ENCODE peak calls at places on chromosomes 2 and 18, in ten cellular contexts. One of them, this sample, is unnamed.

GRCh38 chr2:36798724-36799123 is 102.2 kb downstream of the VIT start:
- DNase-seq in HCT116: no peak
- DNase-seq in right lobe of liver: no peak
- DNase-seq in Peyer's patch: no peak
- DNase-seq in ovary: no peak
- DNase-seq in NB4: no peak
- DNase-seq in transverse colon: no peak
- DNase-seq in heart left ventricle: no peak
- DNase-seq in A549: no peak
- DNase-seq in breast epithelium: no peak
- DNase-seq in this sample: no peak

GRCh38 chr2:181574321-181574720 is 82.6 kb downstream of the CERKL start:
- DNase-seq in Peyer's patch: no peak
- DNase-seq in A549: no peak
- DNase-seq in transverse colon: no peak
- DNase-seq in right lobe of liver: no peak
- DNase-seq in HCT116: no peak
- DNase-seq in heart left ventricle: no peak
- DNase-seq in NB4: no peak
- DNase-seq in ovary: no peak
- DNase-seq in breast epithelium: no peak
- DNase-seq in this sample: no peak

GRCh38 chr2:3126686-3127278 is 250.8 kb downstream of the EIPR1 start:
- DNase-seq in ovary: no peak
- DNase-seq in Peyer's patch: no peak
- DNase-seq in HCT116: no peak
- DNase-seq in right lobe of liver: no peak
- DNase-seq in breast epithelium: no peak
- DNase-seq in NB4: no peak
- DNase-seq in heart left ventricle: no peak
- DNase-seq in A549: no peak
- DNase-seq in transverse colon: no peak
- DNase-seq in this sample: no peak

GRCh38 chr2:152132321-152132720 is 33.5 kb upstream of the CACNB4 start:
- DNase-seq in A549: no peak
- DNase-seq in breast epithelium: no peak
- DNase-seq in transverse colon: no peak
- DNase-seq in ovary: no peak
- DNase-seq in Peyer's patch: no peak
- DNase-seq in heart left ventricle: no peak
- DNase-seq in HCT116: no peak
- DNase-seq in right lobe of liver: no peak
- DNase-seq in NB4: no peak
- DNase-seq in this sample: no peak

GRCh38 chr2:232854082-232854481 is 16.0 kb upstream of the SNORC start:
- DNase-seq in HCT116: peak; percentile 78
- DNase-seq in transverse colon: peak; percentile 41
- DNase-seq in NB4: no peak
- DNase-seq in heart left ventricle: no peak
- DNase-seq in Peyer's patch: no peak
- DNase-seq in A549: peak; percentile 84
- DNase-seq in right lobe of liver: no peak
- DNase-seq in ovary: no peak
- DNase-seq in breast epithelium: no peak
- DNase-seq in this sample: no peak

GRCh38 chr2:138003411-138003810 is 39.1 kb downstream of the HNMT start:
- DNase-seq in HCT116: no peak
- DNase-seq in A549: no peak
- DNase-seq in transverse colon: no peak
- DNase-seq in heart left ventricle: no peak
- DNase-seq in breast epithelium: no peak
- DNase-seq in NB4: no peak
- DNase-seq in Peyer's patch: no peak
- DNase-seq in right lobe of liver: no peak
- DNase-seq in ovary: no peak
- DNase-seq in this sample: no peak

GRCh38 chr2:3127710-3128109 is 249.9 kb downstream of the EIPR1 start:
- DNase-seq in breast epithelium: no peak
- DNase-seq in HCT116: no peak
- DNase-seq in heart left ventricle: no peak
- DNase-seq in A549: no peak
- DNase-seq in right lobe of liver: peak; percentile 25
- DNase-seq in Peyer's patch: no peak
- DNase-seq in ovary: no peak
- DNase-seq in NB4: no peak
- DNase-seq in transverse colon: no peak
- DNase-seq in this sample: no peak

GRCh38 chr18:51028201-51028805 is 1.7 kb upstream of the SMAD4 start:
- DNase-seq in heart left ventricle: no peak
- DNase-seq in HCT116: peak; percentile 16
- DNase-seq in A549: peak; percentile 24
- DNase-seq in breast epithelium: no peak
- DNase-seq in Peyer's patch: no peak
- DNase-seq in transverse colon: peak; percentile 49
- DNase-seq in NB4: peak; percentile 45
- DNase-seq in right lobe of liver: no peak
- DNase-seq in ovary: no peak
- DNase-seq in this sample: no peak

GRCh38 chr2:102782187-102782586 is 20.4 kb downstream of the TMEM182 start:
- DNase-seq in Peyer's patch: no peak
- DNase-seq in HCT116: no peak
- DNase-seq in heart left ventricle: no peak
- DNase-seq in ovary: no peak
- DNase-seq in transverse colon: no peak
- DNase-seq in NB4: no peak
- DNase-seq in right lobe of liver: no peak
- DNase-seq in breast epithelium: no peak
- DNase-seq in A549: no peak
- DNase-seq in this sample: no peak

GRCh38 chr2:61423714-61424113 is 47.2 kb downstream of the USP34 start:
- DNase-seq in transverse colon: no peak
- DNase-seq in NB4: no peak
- DNase-seq in HCT116: no peak
- DNase-seq in Peyer's patch: no peak
- DNase-seq in right lobe of liver: no peak
- DNase-seq in heart left ventricle: no peak
- DNase-seq in breast epithelium: no peak
- DNase-seq in ovary: no peak
- DNase-seq in A549: peak; percentile 41
- DNase-seq in this sample: no peak
- H3K4me3 ChIP-seq in transverse colon: no peak overlapping the region
- H3K4me3 ChIP-seq in NB4: no peak overlapping the region
- H3K4me3 ChIP-seq in HCT116: no peak overlapping the region
- H3K4me3 ChIP-seq in Peyer's patch: no peak overlapping the region
- H3K4me3 ChIP-seq in right lobe of liver: no peak overlapping the region
- H3K4me3 ChIP-seq in heart left ventricle: no peak overlapping the region
- H3K4me3 ChIP-seq in breast epithelium: no peak overlapping the region
- H3K4me3 ChIP-seq in ovary: no peak overlapping the region
- H3K4me3 ChIP-seq in A549: no peak overlapping the region
- H3K4me3 ChIP-seq in this sample: no peak overlapping the region

GRCh38 chr2:160271166-160272086 is 71.4 kb upstream of the ITGB6 start:
- DNase-seq in Peyer's patch: no peak
- DNase-seq in right lobe of liver: no peak
- DNase-seq in A549: no peak
- DNase-seq in HCT116: no peak
- DNase-seq in NB4: no peak
- DNase-seq in breast epithelium: no peak
- DNase-seq in transverse colon: no peak
- DNase-seq in heart left ventricle: peak; percentile 48
- DNase-seq in ovary: peak; percentile 48
- DNase-seq in this sample: no peak

GRCh38 chr2:160270571-160271113 is 70.6 kb upstream of the ITGB6 start:
- DNase-seq in transverse colon: no peak
- DNase-seq in heart left ventricle: no peak
- DNase-seq in HCT116: no peak
- DNase-seq in right lobe of liver: no peak
- DNase-seq in A549: peak; percentile 75
- DNase-seq in Peyer's patch: no peak
- DNase-seq in breast epithelium: no peak
- DNase-seq in ovary: no peak
- DNase-seq in NB4: no peak
- DNase-seq in this sample: no peak

GRCh38 chr2:160268382-160268781 is 68.3 kb upstream of the ITGB6 start:
- DNase-seq in HCT116: no peak
- DNase-seq in breast epithelium: no peak
- DNase-seq in heart left ventricle: no peak
- DNase-seq in A549: no peak
- DNase-seq in Peyer's patch: no peak
- DNase-seq in transverse colon: no peak
- DNase-seq in ovary: no peak
- DNase-seq in right lobe of liver: no peak
- DNase-seq in NB4: no peak
- DNase-seq in this sample: no peak

GRCh38 chr2:160269803-160270570 is 69.9 kb upstream of the ITGB6 start:
- DNase-seq in A549: peak; percentile 92
- DNase-seq in HCT116: peak; percentile 31
- DNase-seq in NB4: peak; percentile 81
- DNase-seq in right lobe of liver: peak; percentile 76
- DNase-seq in heart left ventricle: peak; percentile 96
- DNase-seq in Peyer's patch: peak; percentile 89
- DNase-seq in ovary: peak; percentile 97
- DNase-seq in transverse colon: peak; percentile 84
- DNase-seq in breast epithelium: peak; percentile 80
- DNase-seq in this sample: peak; percentile 80

DNA sequence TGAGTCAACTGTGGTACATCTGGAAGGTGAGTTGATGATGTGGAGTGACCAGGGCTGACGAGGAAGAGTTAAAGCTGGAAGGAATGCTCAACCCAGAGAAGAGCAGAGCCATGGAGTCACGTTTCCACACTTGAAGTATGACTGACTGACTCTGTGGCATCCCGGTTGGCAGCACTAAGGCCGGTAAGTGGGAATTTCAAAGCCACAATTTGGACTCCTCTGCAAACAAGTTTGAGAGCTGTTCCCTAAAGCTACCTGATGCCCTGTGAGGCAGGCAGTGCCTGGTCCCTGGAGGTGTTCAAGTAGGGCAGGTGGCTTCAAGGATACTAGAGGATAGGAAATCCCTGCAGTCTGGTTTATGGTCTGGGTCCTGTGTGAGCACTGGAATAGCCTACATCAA is 69.3 kb upstream of the ITGB6 start:
- DNase-seq in HCT116: no peak
- DNase-seq in NB4: no peak
- DNase-seq in heart left ventricle: no peak
- DNase-seq in transverse colon: no peak
- DNase-seq in breast epithelium: no peak
- DNase-seq in A549: no peak
- DNase-seq in Peyer's patch: no peak
- DNase-seq in right lobe of liver: no peak
- DNase-seq in ovary: no peak
- DNase-seq in this sample: no peak
- TF ChIP-seq POLR2A in HCT116: no peak
- TF ChIP-seq POLR2A in NB4: no peak
- TF ChIP-seq POLR2A in heart left ventricle: no peak
- TF ChIP-seq POLR2A in transverse colon: no peak
- TF ChIP-seq POLR2A in breast epithelium: no peak
- TF ChIP-seq POLR2A in A549: no peak
- TF ChIP-seq POLR2A in Peyer's patch: no peak
- TF ChIP-seq POLR2A in right lobe of liver: no peak
- TF ChIP-seq POLR2A in ovary: no peak
- TF ChIP-seq POLR2A in this sample: no peak

DNA sequence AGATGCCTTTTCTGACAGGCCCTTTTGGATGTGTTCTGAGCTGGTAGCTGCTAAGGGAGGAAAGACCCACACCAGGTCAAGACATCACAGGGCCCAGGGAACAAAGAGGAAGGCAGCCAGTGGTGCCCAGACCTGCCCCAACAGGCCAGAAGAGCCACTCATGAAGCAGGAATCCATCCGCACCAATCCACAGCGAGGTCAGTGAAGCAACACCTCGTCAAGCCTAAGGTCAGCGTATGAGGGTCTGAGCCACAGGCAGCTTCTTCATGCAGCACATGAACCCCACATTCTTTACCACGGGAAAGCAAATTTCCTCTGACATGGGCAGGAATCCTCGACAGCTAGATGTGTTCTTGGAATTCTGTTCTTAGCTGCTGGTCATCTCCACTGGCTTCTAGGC is 35.4 kb downstream of the XDH start:
- DNase-seq in A549: no peak
- DNase-seq in breast epithelium: no peak
- DNase-seq in HCT116: no peak
- DNase-seq in heart left ventricle: no peak
- DNase-seq in transverse colon: no peak
- DNase-seq in NB4: no peak
- DNase-seq in right lobe of liver: no peak
- DNase-seq in ovary: no peak
- DNase-seq in Peyer's patch: no peak
- DNase-seq in this sample: no peak
- H3K4me3 ChIP-seq in A549: no peak overlapping the region
- H3K4me3 ChIP-seq in breast epithelium: no peak overlapping the region
- H3K4me3 ChIP-seq in HCT116: no peak overlapping the region
- H3K4me3 ChIP-seq in heart left ventricle: no peak overlapping the region
- H3K4me3 ChIP-seq in transverse colon: no peak overlapping the region
- H3K4me3 ChIP-seq in NB4: no peak overlapping the region
- H3K4me3 ChIP-seq in right lobe of liver: no peak overlapping the region
- H3K4me3 ChIP-seq in ovary: no peak overlapping the region
- H3K4me3 ChIP-seq in Peyer's patch: no peak overlapping the region
- H3K4me3 ChIP-seq in this sample: no peak overlapping the region

GRCh38 chr18:23437357-23438045 is 15.6 kb upstream of the RIOK3 start:
- DNase-seq in heart left ventricle: peak; percentile 85
- DNase-seq in A549: peak; percentile 54
- DNase-seq in HCT116: peak; percentile 34
- DNase-seq in Peyer's patch: peak; percentile 91
- DNase-seq in transverse colon: peak; percentile 86
- DNase-seq in breast epithelium: peak; percentile 72
- DNase-seq in ovary: peak; percentile 88
- DNase-seq in right lobe of liver: peak; percentile 88
- DNase-seq in NB4: peak; percentile 76
- DNase-seq in this sample: peak; percentile 68
- TF ChIP-seq POLR2A in heart left ventricle: peak; percentile 25
- TF ChIP-seq POLR2A in A549: peak; percentile 57
- TF ChIP-seq POLR2A in HCT116: no peak
- TF ChIP-seq POLR2A in Peyer's patch: no peak
- TF ChIP-seq POLR2A in transverse colon: no peak
- TF ChIP-seq POLR2A in breast epithelium: no peak
- TF ChIP-seq POLR2A in ovary: no peak
- TF ChIP-seq POLR2A in right lobe of liver: no peak
- TF ChIP-seq POLR2A in NB4: peak; percentile 35
- TF ChIP-seq POLR2A in this sample: peak; percentile 10